ENCODE peak calls at places on chromosomes 2 and 18, in seven cellular contexts. One of them, this sample, is unnamed.

GRCh38 chr2:134074619-134075018 is 179.3 kb upstream of the MGAT5 start:
- DNase-seq in NCI-H1694: no peak
- DNase-seq in GM10248: no peak
- DNase-seq in kidney tubule cell: no peak
- DNase-seq in HCEC 1CT: no peak
- DNase-seq in GM13976: no peak
- DNase-seq in NCI-H1105 treated with DMSO at 0.1 percent for 48 hours: no peak
- DNase-seq in this sample: no peak

GRCh38 chr2:127175406-127175805 is 44.7 kb downstream of the CYP27C1 start:
- DNase-seq in HCEC 1CT: no peak
- DNase-seq in NCI-H1105 treated with DMSO at 0.1 percent for 48 hours: no peak
- DNase-seq in GM13976: no peak
- DNase-seq in NCI-H1694: no peak
- DNase-seq in kidney tubule cell: no peak
- DNase-seq in GM10248: no peak
- DNase-seq in this sample: no peak

GRCh38 chr2:188610827-188611226 is 319.2 kb downstream of the GULP1 start:
- DNase-seq in kidney tubule cell: no peak
- DNase-seq in GM13976: no peak
- DNase-seq in GM10248: no peak
- DNase-seq in HCEC 1CT: peak
- DNase-seq in NCI-H1105 treated with DMSO at 0.1 percent for 48 hours: no peak
- DNase-seq in NCI-H1694: no peak
- DNase-seq in this sample: no peak

GRCh38 chr2:233064526-233065199 is 4.5 kb downstream of the INPP5D start:
- DNase-seq in kidney tubule cell: no peak
- DNase-seq in NCI-H1105 treated with DMSO at 0.1 percent for 48 hours: no peak
- DNase-seq in GM13976: no peak
- DNase-seq in HCEC 1CT: no peak
- DNase-seq in GM10248: no peak
- DNase-seq in NCI-H1694: no peak
- DNase-seq in this sample: no peak

GRCh38 chr18:61735564-61736102 is 157.2 kb downstream of the RNF152 start:
- DNase-seq in NCI-H1105 treated with DMSO at 0.1 percent for 48 hours: no peak
- DNase-seq in GM10248: no peak
- DNase-seq in kidney tubule cell: no peak
- DNase-seq in NCI-H1694: no peak
- DNase-seq in HCEC 1CT: no peak
- DNase-seq in GM13976: no peak
- DNase-seq in this sample: no peak

GRCh38 chr2:232478571-232479340 is 8.9 kb downstream of the ECEL1 start:
- DNase-seq in GM13976: no peak
- DNase-seq in NCI-H1694: no peak
- DNase-seq in HCEC 1CT: no peak
- DNase-seq in GM10248: no peak
- DNase-seq in NCI-H1105 treated with DMSO at 0.1 percent for 48 hours: no peak
- DNase-seq in kidney tubule cell: no peak
- DNase-seq in this sample: no peak

GRCh38 chr2:2823061-2823753 is 492.1 kb upstream of the MYT1L start:
- DNase-seq in kidney tubule cell: no peak
- DNase-seq in GM13976: no peak
- DNase-seq in NCI-H1694: no peak
- DNase-seq in HCEC 1CT: no peak
- DNase-seq in GM10248: no peak
- DNase-seq in NCI-H1105 treated with DMSO at 0.1 percent for 48 hours: no peak
- DNase-seq in this sample: no peak

GRCh38 chr2:163863073-163863472 is 127.3 kb upstream of the FIGN start:
- DNase-seq in kidney tubule cell: no peak
- DNase-seq in GM13976: no peak
- DNase-seq in NCI-H1105 treated with DMSO at 0.1 percent for 48 hours: no peak
- DNase-seq in GM10248: no peak
- DNase-seq in HCEC 1CT: no peak
- DNase-seq in NCI-H1694: no peak
- DNase-seq in this sample: no peak

GRCh38 chr2:121309323-121309722 is 24.3 kb upstream of the TFCP2L1 start:
- DNase-seq in NCI-H1105 treated with DMSO at 0.1 percent for 48 hours: no peak
- DNase-seq in kidney tubule cell: no peak
- DNase-seq in GM10248: no peak
- DNase-seq in HCEC 1CT: no peak
- DNase-seq in GM13976: no peak
- DNase-seq in NCI-H1694: no peak
- DNase-seq in this sample: no peak

GRCh38 chr2:36701391-36701795 is 4.9 kb downstream of the VIT start:
- DNase-seq in NCI-H1694: no peak
- DNase-seq in NCI-H1105 treated with DMSO at 0.1 percent for 48 hours: no peak
- DNase-seq in HCEC 1CT: no peak
- DNase-seq in GM10248: no peak
- DNase-seq in GM13976: no peak
- DNase-seq in kidney tubule cell: peak
- DNase-seq in this sample: no peak

GRCh38 chr2:241036964-241037421 is 38.6 kb downstream of the SNED1 start:
- DNase-seq in NCI-H1105 treated with DMSO at 0.1 percent for 48 hours: no peak
- DNase-seq in kidney tubule cell: no peak
- DNase-seq in HCEC 1CT: no peak
- DNase-seq in GM13976: peak
- DNase-seq in GM10248: peak
- DNase-seq in NCI-H1694: no peak
- DNase-seq in this sample: no peak

GRCh38 chr2:217622205-217622621 is 380.6 kb downstream of the TNS1 start:
- DNase-seq in GM10248: no peak
- DNase-seq in kidney tubule cell: peak
- DNase-seq in NCI-H1694: no peak
- DNase-seq in NCI-H1105 treated with DMSO at 0.1 percent for 48 hours: peak
- DNase-seq in GM13976: no peak
- DNase-seq in HCEC 1CT: no peak
- DNase-seq in this sample: no peak

GRCh38 chr2:168180914-168181313 is 66.5 kb downstream of the STK39 start:
- DNase-seq in GM10248: no peak
- DNase-seq in kidney tubule cell: no peak
- DNase-seq in HCEC 1CT: no peak
- DNase-seq in NCI-H1105 treated with DMSO at 0.1 percent for 48 hours: peak
- DNase-seq in GM13976: no peak
- DNase-seq in NCI-H1694: peak
- DNase-seq in this sample: no peak

GRCh38 chr2:70509565-70509964 is 44.1 kb downstream of the TGFA start:
- DNase-seq in NCI-H1105 treated with DMSO at 0.1 percent for 48 hours: no peak
- DNase-seq in GM13976: no peak
- DNase-seq in kidney tubule cell: peak
- DNase-seq in GM10248: no peak
- DNase-seq in HCEC 1CT: no peak
- DNase-seq in NCI-H1694: no peak
- DNase-seq in this sample: no peak

GRCh38 chr2:71583876-71584275 is 130.5 kb downstream of the DYSF start:
- DNase-seq in GM10248: no peak
- DNase-seq in HCEC 1CT: no peak
- DNase-seq in NCI-H1694: no peak
- DNase-seq in GM13976: no peak
- DNase-seq in kidney tubule cell: no peak
- DNase-seq in NCI-H1105 treated with DMSO at 0.1 percent for 48 hours: no peak
- DNase-seq in this sample: no peak

GRCh38 chr2:136582631-136583205 is 182.6 kb upstream of the THSD7B start:
- DNase-seq in NCI-H1694: no peak
- DNase-seq in kidney tubule cell: peak
- DNase-seq in NCI-H1105 treated with DMSO at 0.1 percent for 48 hours: no peak
- DNase-seq in HCEC 1CT: no peak
- DNase-seq in GM10248: peak
- DNase-seq in GM13976: peak
- DNase-seq in this sample: no peak

GRCh38 chr18:49725809-49726514 is 87.4 kb downstream of the ACAA2 start:
- DNase-seq in NCI-H1694: no peak
- DNase-seq in HCEC 1CT: peak
- DNase-seq in GM13976: no peak
- DNase-seq in NCI-H1105 treated with DMSO at 0.1 percent for 48 hours: no peak
- DNase-seq in kidney tubule cell: peak
- DNase-seq in GM10248: no peak
- DNase-seq in this sample: no peak

GRCh38 chr2:24635181-24635580 is 144.1 kb downstream of the NCOA1 start:
- DNase-seq in GM13976: no peak
- DNase-seq in HCEC 1CT: peak
- DNase-seq in kidney tubule cell: peak
- DNase-seq in NCI-H1105 treated with DMSO at 0.1 percent for 48 hours: no peak
- DNase-seq in GM10248: no peak
- DNase-seq in NCI-H1694: no peak
- DNase-seq in this sample: no peak

GRCh38 chr2:238695538-238695937 is 152.3 kb upstream of the TWIST2 start:
- DNase-seq in HCEC 1CT: no peak
- DNase-seq in NCI-H1694: no peak
- DNase-seq in GM10248: no peak
- DNase-seq in GM13976: no peak
- DNase-seq in kidney tubule cell: no peak
- DNase-seq in NCI-H1105 treated with DMSO at 0.1 percent for 48 hours: no peak
- DNase-seq in this sample: no peak

GRCh38 chr18:12005542-12006487 is 24.5 kb downstream of the IMPA2 start:
- DNase-seq in GM10248: no peak
- DNase-seq in kidney tubule cell: peak
- DNase-seq in NCI-H1105 treated with DMSO at 0.1 percent for 48 hours: no peak
- DNase-seq in HCEC 1CT: no peak
- DNase-seq in GM13976: no peak
- DNase-seq in NCI-H1694: no peak
- DNase-seq in this sample: no peak

GRCh38 chr18:9743200-9744016 is 35.3 kb downstream of the RAB31 start:
- DNase-seq in NCI-H1105 treated with DMSO at 0.1 percent for 48 hours: no peak
- DNase-seq in GM10248: no peak
- DNase-seq in GM13976: no peak
- DNase-seq in kidney tubule cell: peak
- DNase-seq in HCEC 1CT: peak
- DNase-seq in NCI-H1694: no peak
- DNase-seq in this sample: no peak

GRCh38 chr2:182649316-182649715 is 66.7 kb upstream of the DNAJC10 start:
- DNase-seq in GM10248: peak
- DNase-seq in NCI-H1694: peak
- DNase-seq in HCEC 1CT: peak
- DNase-seq in kidney tubule cell: peak
- DNase-seq in GM13976: peak
- DNase-seq in NCI-H1105 treated with DMSO at 0.1 percent for 48 hours: peak
- DNase-seq in this sample: peak

GRCh38 chr2:159902722-159903121 is 104.7 kb upstream of the CD302 start:
- DNase-seq in kidney tubule cell: no peak
- DNase-seq in NCI-H1694: peak
- DNase-seq in HCEC 1CT: no peak
- DNase-seq in NCI-H1105 treated with DMSO at 0.1 percent for 48 hours: peak
- DNase-seq in GM10248: no peak
- DNase-seq in GM13976: no peak
- DNase-seq in this sample: no peak

GRCh38 chr2:138421971-138422335 is 79.6 kb upstream of the SPOPL start:
- DNase-seq in kidney tubule cell: peak
- DNase-seq in NCI-H1105 treated with DMSO at 0.1 percent for 48 hours: no peak
- DNase-seq in GM10248: no peak
- DNase-seq in NCI-H1694: no peak
- DNase-seq in HCEC 1CT: peak
- DNase-seq in GM13976: no peak
- DNase-seq in this sample: no peak

GRCh38 chr2:13000644-13001375 is 284.1 kb downstream of the TRIB2 start:
- DNase-seq in NCI-H1105 treated with DMSO at 0.1 percent for 48 hours: no peak
- DNase-seq in HCEC 1CT: no peak
- DNase-seq in kidney tubule cell: no peak
- DNase-seq in NCI-H1694: no peak
- DNase-seq in GM13976: no peak
- DNase-seq in GM10248: no peak
- DNase-seq in this sample: no peak

GRCh38 chr2:113078350-113078839 is 10.6 kb downstream of the IL1F10 start:
- DNase-seq in NCI-H1694: no peak
- DNase-seq in NCI-H1105 treated with DMSO at 0.1 percent for 48 hours: no peak
- DNase-seq in HCEC 1CT: no peak
- DNase-seq in kidney tubule cell: peak
- DNase-seq in GM13976: no peak
- DNase-seq in GM10248: no peak
- DNase-seq in this sample: no peak

GRCh38 chr2:73855526-73855925 is 26.8 kb downstream of the STAMBP start:
- DNase-seq in GM13976: no peak
- DNase-seq in HCEC 1CT: no peak
- DNase-seq in NCI-H1694: no peak
- DNase-seq in kidney tubule cell: no peak
- DNase-seq in GM10248: no peak
- DNase-seq in NCI-H1105 treated with DMSO at 0.1 percent for 48 hours: no peak
- DNase-seq in this sample: no peak

GRCh38 chr2:56537756-56538155 is 354.0 kb downstream of the CCDC85A start:
- DNase-seq in NCI-H1694: no peak
- DNase-seq in HCEC 1CT: no peak
- DNase-seq in GM10248: no peak
- DNase-seq in NCI-H1105 treated with DMSO at 0.1 percent for 48 hours: no peak
- DNase-seq in GM13976: no peak
- DNase-seq in kidney tubule cell: no peak
- DNase-seq in this sample: no peak

GRCh38 chr2:178361588-178361987 is 89.4 kb downstream of the PRKRA start:
- DNase-seq in GM10248: no peak
- DNase-seq in kidney tubule cell: no peak
- DNase-seq in NCI-H1105 treated with DMSO at 0.1 percent for 48 hours: no peak
- DNase-seq in HCEC 1CT: no peak
- DNase-seq in NCI-H1694: peak
- DNase-seq in GM13976: no peak
- DNase-seq in this sample: no peak

GRCh38 chr2:46379213-46380037 is 82.2 kb downstream of the EPAS1 start:
- DNase-seq in kidney tubule cell: no peak
- DNase-seq in NCI-H1105 treated with DMSO at 0.1 percent for 48 hours: no peak
- DNase-seq in GM10248: no peak
- DNase-seq in HCEC 1CT: peak
- DNase-seq in NCI-H1694: peak
- DNase-seq in GM13976: no peak
- DNase-seq in this sample: no peak

GRCh38 chr2:70698847-70699246 is 69.2 kb downstream of the ADD2 start:
- DNase-seq in NCI-H1694: no peak
- DNase-seq in GM13976: no peak
- DNase-seq in NCI-H1105 treated with DMSO at 0.1 percent for 48 hours: no peak
- DNase-seq in kidney tubule cell: no peak
- DNase-seq in HCEC 1CT: no peak
- DNase-seq in GM10248: no peak
- DNase-seq in this sample: no peak

GRCh38 chr2:58601017-58601416 is 359.9 kb upstream of the FANCL start:
- DNase-seq in NCI-H1105 treated with DMSO at 0.1 percent for 48 hours: no peak
- DNase-seq in GM10248: no peak
- DNase-seq in HCEC 1CT: peak
- DNase-seq in GM13976: no peak
- DNase-seq in kidney tubule cell: no peak
- DNase-seq in NCI-H1694: no peak
- DNase-seq in this sample: no peak

GRCh38 chr18:49021433-49022129 is 70.8 kb upstream of the SMAD7 start:
- DNase-seq in HCEC 1CT: peak
- DNase-seq in NCI-H1105 treated with DMSO at 0.1 percent for 48 hours: no peak
- DNase-seq in GM13976: peak
- DNase-seq in GM10248: peak
- DNase-seq in kidney tubule cell: peak
- DNase-seq in NCI-H1694: peak
- DNase-seq in this sample: peak

GRCh38 chr2:241813080-241813805 is 4.2 kb downstream of the NEU4 start:
- DNase-seq in HCEC 1CT: no peak
- DNase-seq in GM13976: peak
- DNase-seq in NCI-H1105 treated with DMSO at 0.1 percent for 48 hours: no peak
- DNase-seq in GM10248: peak
- DNase-seq in NCI-H1694: no peak
- DNase-seq in kidney tubule cell: no peak
- DNase-seq in this sample: peak

GRCh38 chr2:158194229-158194628 is 92.6 kb downstream of the UPP2 start:
- DNase-seq in GM13976: no peak
- DNase-seq in NCI-H1105 treated with DMSO at 0.1 percent for 48 hours: no peak
- DNase-seq in kidney tubule cell: no peak
- DNase-seq in NCI-H1694: peak
- DNase-seq in GM10248: no peak
- DNase-seq in HCEC 1CT: no peak
- DNase-seq in this sample: no peak

GRCh38 chr2:196591004-196591403 is 48.5 kb upstream of the CCDC150 start:
- DNase-seq in GM10248: no peak
- DNase-seq in kidney tubule cell: no peak
- DNase-seq in HCEC 1CT: no peak
- DNase-seq in NCI-H1105 treated with DMSO at 0.1 percent for 48 hours: no peak
- DNase-seq in GM13976: no peak
- DNase-seq in NCI-H1694: no peak
- DNase-seq in this sample: no peak

GRCh38 chr2:128109243-128109642 is 18.2 kb downstream of the UGGT1 start:
- DNase-seq in HCEC 1CT: no peak
- DNase-seq in NCI-H1105 treated with DMSO at 0.1 percent for 48 hours: no peak
- DNase-seq in NCI-H1694: no peak
- DNase-seq in kidney tubule cell: no peak
- DNase-seq in GM13976: no peak
- DNase-seq in GM10248: no peak
- DNase-seq in this sample: no peak

This sample was measured in GM12891.